ENCODE peak calls at places on chromosomes 4 and X, in four cellular contexts. W, P, X and B are unnamed samples.

GRCh38 chr4:97150966-97151365 is 992.3 kb downstream of the STPG2 start:
- DNase-seq in P (no peak), W (no peak), X (no peak), B (no peak)

GRCh38 chr4:146978641-146979040 is 33.0 kb upstream of the TTC29 start:
- DNase-seq in P (no peak), X (no peak), W (no peak), B (no peak)

GRCh38 chr4:8892556-8893226 is 21.1 kb upstream of the HMX1 start:
- DNase-seq in P (no peak), X (no peak), W (no peak), B (no peak)

GRCh38 chr4:26573389-26573794 is 10.5 kb upstream of the TBC1D19 start:
- DNase-seq in X (no peak), P (no peak), W (no peak), B (no peak)

GRCh38 chr4:169582203-169582602 is 30.2 kb downstream of the NEK1 start:
- DNase-seq in X (no peak), P (no peak), W (no peak), B (no peak)

GRCh38 chr4:83219344-83219990 is 65.1 kb downstream of the COQ2 start:
- DNase-seq in W (no peak), P (no peak), X (peak), B (peak)

GRCh38 chr4:113555868-113556267 is 205.7 kb downstream of the CAMK2D start:
- DNase-seq in X (no peak), W (no peak), P (peak), B (no peak)

GRCh38 chr4:139144911-139145551 is 32.0 kb downstream of the ELF2 start:
- DNase-seq in W (no peak), P (no peak), X (peak), B (no peak)

GRCh38 chr4:53055716-53056413 is 193.7 kb downstream of the RASL11B start:
- DNase-seq in X (no peak), P (no peak), W (no peak), B (no peak)

GRCh38 chr4:137263206-137263605 is 269.1 kb downstream of the PCDH18 start:
- DNase-seq in W (no peak), X (no peak), P (no peak), B (no peak)

GRCh38 chr4:155762351-155762750 is 3.5 kb downstream of the GUCY1B1 start:
- DNase-seq in X (no peak), W (no peak), P (no peak), B (no peak)

GRCh38 chrX:20477836-20478532 is 211.3 kb upstream of the RPS6KA3 start:
- DNase-seq in X (peak), P (peak), W (no peak), B (no peak)